ENCODE peak calls at places on chromosomes 4 and X, in five cellular contexts. K is H4; S is stimulated activated CD8-positive, alpha-beta memory T cell treated with anti-CD3 and anti-CD28 coated beads, Interleukin-12 subunit alpha, Interleukin-12 subunit beta, amount 100 ng/mL, for 4 hours; U is GM23248; J is glutamatergic neuron. A is an unnamed sample.

GRCh38 chr4:24793219-24794005 is 2.0 kb upstream of the SOD3 start:
- DNase-seq in U (peak; percentile 43), K (peak; percentile 43), S (no peak), J (no peak), A (no peak)

GRCh38 chr4:17094811-17095210 is 196.4 kb upstream of the LDB2 start:
- DNase-seq in K (no peak), S (no peak), J (no peak), U (peak; percentile 31), A (no peak)

GRCh38 chrX:119753001-119753400 is 5.4 kb upstream of the SOWAHD start:
- DNase-seq in U (no peak), S (no peak), J (no peak), K (no peak), A (no peak)

GRCh38 chr4:36244257-36245084 is at the start of gene ARAP2:
- DNase-seq in S (peak; percentile 77), J (no peak), K (peak; percentile 47), U (peak; percentile 21), A (no peak)

GRCh38 chrX:136198678-136199243 is 51.4 kb downstream of the FHL1 start:
- DNase-seq in S (no peak), U (no peak), J (no peak), K (no peak), A (no peak)

GRCh38 chr4:106210021-106210420 is 106.0 kb downstream of the TBCK start:
- DNase-seq in S (no peak), U (no peak), J (no peak), K (no peak), A (no peak)

GRCh38 chr4:90190510-90190909 is 63.3 kb downstream of the CCSER1 start:
- DNase-seq in U (no peak), S (no peak), K (no peak), J (no peak), A (no peak)

GRCh38 chr4:6619116-6619465 is 21.4 kb upstream of the MRFAP1 start:
- DNase-seq in K (no peak), J (no peak), S (no peak), U (no peak), A (no peak)

GRCh38 chr4:176002007-176002623 is 63.5 kb upstream of the WDR17 start:
- DNase-seq in U (peak; percentile 34), J (peak; percentile 59), K (peak; percentile 4), S (no peak), A (no peak)

GRCh38 chr4:127783026-127783769 is 1.1 kb downstream of the HSPA4L start:
- DNase-seq in K (peak; percentile 12), S (no peak), J (peak; percentile 47), U (peak; percentile 66), A (no peak)

GRCh38 chr4:1660948-1661677 is 23.0 kb downstream of the FAM53A start:
- DNase-seq in S (no peak), U (no peak), J (no peak), K (no peak), A (no peak)

GRCh38 chr4:98210293-98210692 is 50.9 kb upstream of the RAP1GDS1 start:
- DNase-seq in J (no peak), S (no peak), K (no peak), U (no peak), A (no peak)

GRCh38 chrX:20653070-20653469 is 386.4 kb upstream of the RPS6KA3 start:
- DNase-seq in K (no peak), J (no peak), S (no peak), U (peak; percentile 9), A (no peak)

GRCh38 chr4:13413719-13414437 is 70.3 kb downstream of the RAB28 start:
- DNase-seq in J (no peak), U (peak; percentile 4), K (no peak), S (no peak), A (no peak)

GRCh38 chr4:187883049-187883448 is 112.5 kb upstream of the ZFP42 start:
- DNase-seq in U (no peak), S (no peak), K (no peak), J (no peak), A (no peak)

GRCh38 chr4:133081246-133081645 is 67.8 kb upstream of the PCDH10 start:
- DNase-seq in J (no peak), K (peak; percentile 6), U (no peak), S (no peak), A (no peak)

GRCh38 chr4:99300934-99301333 is 10.1 kb upstream of the ADH1A start:
- DNase-seq in U (peak; percentile 91), J (no peak), S (no peak), K (peak; percentile 60), A (peak; percentile 90)

GRCh38 chrX:122517781-122518180 is 666.3 kb upstream of the GRIA3 start:
- DNase-seq in K (no peak), S (no peak), J (no peak), U (peak; percentile 24), A (peak; percentile 29)

GRCh38 chr4:29770627-29771026 is 949.5 kb upstream of the PCDH7 start:
- DNase-seq in J (no peak), S (no peak), K (no peak), U (no peak), A (no peak)

GRCh38 chrX:66914082-66914481 is 275.2 kb upstream of the EDA2R start:
- DNase-seq in S (no peak), U (peak; percentile 17), J (no peak), K (no peak), A (no peak)

GRCh38 chr4:54067163-54067562 is 2.8 kb upstream of the CHIC2 start:
- DNase-seq in S (no peak), U (peak; percentile 88), J (no peak), K (peak; percentile 39), A (no peak)

GRCh38 chrX:47370278-47370677 is at the start of gene ZNF157:
- DNase-seq in U (no peak), K (no peak), S (no peak), J (no peak), A (no peak)

GRCh38 chr4:5204781-5205180 is 153.5 kb downstream of the STK32B start:
- DNase-seq in U (peak; percentile 37), K (no peak), J (no peak), S (no peak), A (no peak)

GRCh38 chr4:25154594-25155265 is 5.5 kb downstream of the SEPSECS start:
- DNase-seq in K (no peak), S (no peak), U (no peak), J (no peak), A (no peak)

GRCh38 chrX:150616863-150617198 is 48.4 kb downstream of the MTM1 start:
- DNase-seq in J (no peak), K (no peak), S (no peak), U (peak; percentile 5), A (no peak)

GRCh38 chrX:2351999-2352995 is 148.5 kb downstream of the DHRSX start:
- DNase-seq in J (no peak), S (no peak), K (peak; percentile 97), U (peak; percentile 84), A (peak; percentile 96)

GRCh38 chr4:98571161-98571786 is 87.1 kb downstream of the TSPAN5 start:
- DNase-seq in U (no peak), S (no peak), J (no peak), K (no peak), A (no peak)

GRCh38 chr4:143294710-143295109 is 42.0 kb upstream of the GAB1 start:
- DNase-seq in U (no peak), S (no peak), K (no peak), J (no peak), A (no peak)

GRCh38 chr4:176717237-176717636 is 75.5 kb downstream of the VEGFC start:
- DNase-seq in S (no peak), U (no peak), K (no peak), J (no peak), A (no peak)

GRCh38 chr4:86608757-86609375 is 14.8 kb downstream of the PTPN13 start:
- DNase-seq in J (no peak), U (peak; percentile 4), K (no peak), S (no peak), A (no peak)

GRCh38 chr4:48173055-48173991 is 39.3 kb upstream of the TXK start:
- DNase-seq in U (peak; percentile 69), S (no peak), K (peak; percentile 77), J (no peak), A (peak; percentile 39)

GRCh38 chr4:108492816-108493595 is 127.4 kb upstream of the RPL34 start:
- DNase-seq in J (peak; percentile 25), U (peak; percentile 23), S (no peak), K (no peak), A (no peak)

A was measured in BJ.